ENCODE peak calls at places on chromosome 7, in eight cellular contexts. Q is HCT116, V is right lobe of liver, L is gastrocnemius medialis, Y is heart left ventricle, E is IMR-90, J is HepG2, U is upper lobe of left lung. T is an unnamed sample. For H3K4me1, the result is how much of the 10 kb centered on the place peaks cover.

GRCh38 chr7:115748123-115748738 is 282.3 kb downstream of the TFEC start:
- ATAC-seq in Q (peak), V (no peak), L (no peak), Y (no peak), E (no peak), J (peak), U (no peak), T (no peak)

GRCh38 chr7:79647711-79648110 is 194.2 kb upstream of the MAGI2 start:
- ATAC-seq in Q (no peak), V (no peak), L (no peak), Y (no peak), E (no peak), J (no peak), U (peak), T (no peak)

GRCh38 chr7:50610521-50611277 is 45.5 kb upstream of the DDC start:
- ATAC-seq in Q (no peak), V (no peak), L (no peak), Y (no peak), E (no peak), J (no peak), U (no peak), T (no peak)

GRCh38 chr7:44698046-44698580 is 50.5 kb upstream of the ZMIZ2 start:
- ATAC-seq in Q (no peak), V (no peak), L (no peak), Y (no peak), E (no peak), J (no peak), U (no peak), T (no peak)

GRCh38 chr7:138505361-138505873 is 45.4 kb downstream of the TRIM24 start:
- ATAC-seq in Q (no peak), V (no peak), L (no peak), Y (no peak), E (no peak), J (no peak), U (no peak), T (no peak)

GRCh38 chr7:16083931-16084330 is 337.4 kb downstream of the CRPPA start:
- ATAC-seq in Q (peak), V (no peak), L (no peak), Y (no peak), E (no peak), J (no peak), U (no peak), T (no peak)

GRCh38 chr7:129702316-129702715 is 90.8 kb downstream of the NRF1 start:
- ATAC-seq in Q (no peak), V (no peak), L (no peak), Y (no peak), E (peak), J (no peak), U (no peak), T (no peak)

GRCh38 chr7:434891-435486 is 84.7 kb downstream of the PDGFA start:
- ATAC-seq in Q (no peak), V (peak), L (no peak), Y (no peak), E (peak), J (peak), U (no peak), T (no peak)

GRCh38 chr7:112828696-112829095 is 38.5 kb upstream of the TMEM168 start:
- ATAC-seq in Q (no peak), V (no peak), L (no peak), Y (no peak), E (no peak), J (no peak), U (no peak), T (no peak)

GRCh38 chr7:143909863-143910262 is 7.9 kb upstream of the TCAF1 start:
- ATAC-seq in Q (no peak), V (no peak), L (no peak), Y (no peak), E (peak), J (no peak), U (peak), T (peak)

GRCh38 chr7:158432369-158433270 is 155.0 kb downstream of the PTPRN2 start:
- ATAC-seq in Q (peak), V (no peak), L (no peak), Y (no peak), E (no peak), J (peak), U (peak), T (peak)

GRCh38 chr7:73329861-73330581 is 2.1 kb downstream of the FKBP6 start:
- ATAC-seq in Q (no peak), V (peak), L (no peak), Y (peak), E (peak), J (peak), U (peak), T (no peak)

GRCh38 chr7:145462463-145462862 is 626.6 kb upstream of the TPK1 start:
- ATAC-seq in Q (no peak), V (no peak), L (no peak), Y (no peak), E (no peak), J (no peak), U (no peak), T (no peak)

GRCh38 chr7:6209340-6209739 is 63.1 kb downstream of the CYTH3 start:
- ATAC-seq in Q (no peak), V (no peak), L (peak), Y (peak), E (peak), J (no peak), U (no peak), T (no peak)

GRCh38 chr7:44063547-44063893 is 1.8 kb downstream of the PGAM2 start:
- ATAC-seq in Q (no peak), V (no peak), L (no peak), Y (no peak), E (no peak), J (peak), U (no peak), T (no peak)

GRCh38 chr7:87216701-87217508 is 2.6 kb downstream of the TMEM243 start:
- ATAC-seq in Q (no peak), V (no peak), L (no peak), Y (no peak), E (no peak), J (no peak), U (no peak), T (no peak)

GRCh38 chr7:92782236-92782635 is 54.1 kb downstream of the CDK6 start:
- ATAC-seq in Q (peak), V (no peak), L (no peak), Y (no peak), E (no peak), J (no peak), U (no peak), T (no peak)

GRCh38 chr7:76065016-76065612 is 17.2 kb downstream of the MDH2 start:
- ATAC-seq in Q (no peak), V (no peak), L (no peak), Y (no peak), E (no peak), J (peak), U (no peak), T (no peak)

DNA sequence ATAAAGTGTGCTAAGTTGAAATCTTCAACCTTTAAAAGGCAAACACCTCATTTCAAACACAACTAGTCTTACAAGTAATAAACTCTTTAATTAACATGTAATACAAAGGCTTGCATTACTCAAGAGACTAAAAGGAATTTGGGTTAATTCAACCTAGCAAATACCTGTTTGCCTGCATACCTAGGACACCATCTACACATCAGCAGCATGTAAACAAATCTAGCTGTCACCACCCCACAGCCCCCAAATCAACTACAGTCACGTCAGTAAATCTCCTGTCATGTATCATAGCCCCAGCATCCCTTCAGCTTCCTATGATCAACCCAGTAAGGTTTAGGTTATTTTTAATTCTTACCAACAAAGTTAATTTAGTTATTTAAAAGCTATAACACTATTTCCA is 33.5 kb downstream of the ZNF800 start:
- ATAC-seq in Q (no peak), V (no peak), L (no peak), Y (no peak), E (no peak), J (no peak), U (no peak), T (no peak)
- TF ChIP-seq POLR2A in Q (no peak), V (no peak), L (no peak), Y (no peak), E (no peak), J (no peak), U (no peak), T (no peak)

GRCh38 chr7:40990841-40991240 is 712.0 kb downstream of the INHBA start:
- ATAC-seq in Q (no peak), V (no peak), L (no peak), Y (no peak), E (no peak), J (no peak), U (peak), T (no peak)
- H3K27ac ChIP-seq in Q (no peak), V (no peak), L (no peak), Y (no peak), E (no peak), J (no peak), U (no peak), T (no peak)

GRCh38 chr7:89914673-89915072 is 239.6 kb upstream of the STEAP1 start:
- ATAC-seq in Q (no peak), V (no peak), L (no peak), Y (no peak), E (no peak), J (no peak), U (no peak), T (no peak)
- H3K4me1 ChIP-seq in Q (under half), V (under half), L (under half), Y (under half), E (under half), J (under half), U (under half), T (under half)

DNA sequence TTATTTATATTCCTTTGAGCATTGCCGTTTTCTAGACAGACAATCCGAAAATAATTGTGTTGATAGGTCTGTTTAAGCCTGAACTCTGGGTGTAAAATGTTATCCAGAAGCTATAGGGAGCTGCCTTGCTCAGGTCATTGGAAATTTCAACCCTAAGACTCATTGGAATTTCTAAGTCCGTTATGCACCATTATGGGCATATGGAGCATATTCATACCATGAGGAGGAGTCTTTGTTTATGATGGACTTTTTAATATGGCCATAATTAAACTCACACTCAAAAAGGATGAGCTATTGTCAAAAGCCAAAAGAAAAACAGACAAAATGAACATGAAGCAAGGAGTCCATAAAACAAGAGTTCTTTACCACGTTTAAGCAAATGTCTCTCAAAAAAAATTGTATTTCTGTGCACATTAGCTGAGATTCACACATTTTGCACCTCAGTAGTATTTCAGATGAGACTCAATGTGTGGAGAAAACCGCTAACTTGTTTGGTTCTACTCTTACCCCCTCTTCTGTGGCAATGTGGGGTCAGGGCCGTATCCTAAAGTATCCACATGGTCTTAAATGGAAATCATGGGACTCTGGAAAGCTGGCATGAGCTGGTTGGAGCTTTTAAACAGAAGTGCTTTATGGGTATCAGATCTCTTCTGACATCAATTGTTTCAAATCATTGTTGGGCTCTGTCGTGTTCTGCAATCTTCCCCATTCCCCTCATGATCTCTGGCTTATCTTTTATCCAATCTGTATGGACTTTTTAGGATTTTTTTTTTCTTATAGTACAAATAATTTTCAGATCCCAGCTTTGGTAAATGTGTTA is 60.5 kb downstream of the PODXL start:
- ATAC-seq in Q (no peak), V (no peak), L (no peak), Y (no peak), E (no peak), J (no peak), U (no peak), T (no peak)
- TF ChIP-seq POLR2A in Q (no peak), V (no peak), L (no peak), Y (no peak), E (no peak), J (no peak), U (no peak), T (no peak)

GRCh38 chr7:65746398-65746669 is 126.5 kb upstream of the VKORC1L1 start:
- ATAC-seq in Q (no peak), V (no peak), L (no peak), Y (no peak), E (no peak), J (no peak), U (no peak), T (no peak)

GRCh38 chr7:65750511-65751344 is 122.1 kb upstream of the VKORC1L1 start:
- ATAC-seq in Q (peak), V (peak), L (peak), Y (peak), E (peak), J (peak), U (peak), T (peak)

GRCh38 chr7:65749518-65749917 is 123.4 kb upstream of the VKORC1L1 start:
- ATAC-seq in Q (no peak), V (no peak), L (no peak), Y (no peak), E (no peak), J (no peak), U (no peak), T (no peak)

GRCh38 chr7:65749039-65749438 is 123.8 kb upstream of the VKORC1L1 start:
- ATAC-seq in Q (no peak), V (no peak), L (no peak), Y (no peak), E (no peak), J (no peak), U (no peak), T (no peak)
- H3K27ac ChIP-seq in Q (no peak), V (no peak), L (no peak), Y (no peak), E (no peak), J (no peak), U (no peak), T (peak)

GRCh38 chr7:105019269-105019668 is 5.3 kb downstream of the KMT2E start:
- ATAC-seq in Q (no peak), V (no peak), L (no peak), Y (no peak), E (no peak), J (no peak), U (no peak), T (no peak)

GRCh38 chr7:105026750-105027149 is 12.7 kb downstream of the KMT2E start:
- ATAC-seq in Q (no peak), V (no peak), L (no peak), Y (no peak), E (no peak), J (no peak), U (no peak), T (no peak)

GRCh38 chr7:105020926-105021325 is 6.9 kb downstream of the KMT2E start:
- ATAC-seq in Q (no peak), V (no peak), L (no peak), Y (no peak), E (no peak), J (no peak), U (no peak), T (no peak)

GRCh38 chr7:105024734-105025133 is 10.7 kb downstream of the KMT2E start:
- ATAC-seq in Q (no peak), V (no peak), L (no peak), Y (no peak), E (peak), J (peak), U (no peak), T (no peak)

DNA sequence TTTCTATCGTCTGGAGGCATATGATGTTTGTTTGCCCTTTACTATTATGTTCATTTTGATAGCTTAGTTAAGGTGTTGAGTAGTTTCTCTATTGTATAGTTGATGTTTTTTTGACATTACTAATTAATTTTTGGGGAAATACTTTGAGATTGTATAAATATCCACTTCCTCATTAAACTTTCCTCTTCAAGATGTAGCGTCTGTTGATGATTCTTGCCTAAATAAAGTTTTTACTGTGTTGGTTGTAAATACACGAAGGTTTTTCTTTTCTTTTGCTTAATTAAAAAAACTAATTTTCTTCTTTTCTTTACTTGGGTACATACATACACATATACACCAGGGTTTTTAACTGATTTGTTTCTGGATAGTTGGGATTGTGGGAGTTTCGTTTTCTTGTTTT is 8.5 kb downstream of the KMT2E start:
- ATAC-seq in Q (no peak), V (no peak), L (no peak), Y (no peak), E (no peak), J (no peak), U (no peak), T (no peak)
- H3K4me1 ChIP-seq in Q (under half), V (half or more), L (half or more), Y (half or more), E (under half), J (half or more), U (half or more), T (under half)

GRCh38 chr7:121228779-121229178 is 100.0 kb upstream of the WNT16 start:
- ATAC-seq in Q (no peak), V (no peak), L (no peak), Y (no peak), E (no peak), J (no peak), U (no peak), T (no peak)
- TF ChIP-seq POLR2A in Q (no peak), V (no peak), L (no peak), Y (no peak), E (no peak), J (no peak), U (no peak), T (no peak)

DNA sequence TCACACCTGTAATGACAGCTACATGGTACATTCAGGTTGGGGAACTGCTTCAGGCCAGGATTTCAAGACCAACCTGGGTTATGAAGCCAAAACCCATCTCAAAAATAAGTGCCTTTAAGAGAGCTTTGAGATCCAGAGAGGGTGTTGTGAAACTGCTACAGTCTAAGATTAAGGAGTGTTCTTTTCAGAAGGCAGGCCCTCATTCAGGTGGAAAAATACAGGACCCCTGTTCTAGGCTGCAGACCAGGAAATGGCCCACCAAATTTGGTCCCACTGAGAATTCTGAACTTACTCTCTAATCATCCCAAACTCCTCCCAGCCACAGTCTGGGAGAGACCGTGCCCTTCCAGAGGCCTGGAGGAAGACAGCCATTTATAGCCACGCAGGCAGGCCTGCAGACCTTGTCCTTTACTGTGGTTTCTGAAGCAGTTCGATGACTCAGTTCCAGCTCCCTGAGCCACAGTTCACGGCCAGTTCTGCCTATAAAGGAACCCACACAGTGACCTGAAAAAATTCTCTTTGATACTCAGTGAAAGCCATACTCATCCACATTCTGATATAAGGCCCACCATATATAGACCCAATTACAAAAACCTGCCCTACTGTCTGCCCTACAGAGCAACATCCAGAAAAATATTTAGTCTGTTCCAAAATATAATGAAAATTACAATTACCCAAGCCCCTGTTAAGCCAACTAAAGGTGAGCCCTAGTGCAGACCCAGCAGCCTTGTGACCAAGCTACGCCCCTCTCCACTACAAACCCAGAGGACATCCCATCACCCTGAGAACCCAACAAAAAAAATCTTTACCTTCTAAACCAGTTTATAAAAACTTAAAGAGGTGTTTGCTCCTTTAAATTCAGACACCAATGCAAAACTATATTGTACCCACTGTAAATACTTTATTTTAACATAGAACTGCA is 21.2 kb downstream of the ZNF680 start:
- ATAC-seq in Q (peak), V (peak), L (peak), Y (peak), E (peak), J (no peak), U (peak), T (peak)
- H3K27ac ChIP-seq in Q (peak), V (no peak), L (peak), Y (peak), E (peak), J (no peak), U (no peak), T (peak)

DNA sequence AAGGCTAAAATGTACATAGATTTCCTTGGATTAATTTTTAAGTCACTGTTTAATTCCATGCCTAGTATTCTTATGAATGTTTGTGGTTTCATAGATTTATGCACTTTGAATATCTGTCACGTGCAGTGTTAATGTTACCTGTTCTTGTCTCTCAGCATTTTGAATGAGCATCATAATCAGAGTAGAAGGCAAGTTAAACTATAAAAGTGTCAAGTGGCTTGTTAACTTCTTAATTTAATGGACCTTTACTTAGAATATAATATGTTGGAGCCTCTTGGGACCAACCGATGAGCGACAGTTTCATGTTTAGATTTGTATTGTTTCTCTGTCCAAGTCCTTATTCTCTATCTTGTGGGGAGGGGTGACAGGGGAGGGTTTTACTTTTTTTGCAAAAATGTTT is 50.6 kb upstream of the MTURN start:
- ATAC-seq in Q (no peak), V (no peak), L (no peak), Y (no peak), E (no peak), J (no peak), U (no peak), T (no peak)
- H3K4me1 ChIP-seq in Q (under half), V (under half), L (under half), Y (under half), E (under half), J (under half), U (under half), T (under half)

T was measured in gastroesophageal sphincter.